ENCODE peak calls at places on chromosomes 3 and 15, in nine cellular contexts. E is stimulated activated CD8-positive, alpha-beta memory T cell treated with anti-CD3 and anti-CD28 coated beads, Interleukin-2, amount 100 ng/mL, for 1 hour; A is AML-193; J is activated CD4-positive, alpha-beta T cell treated with anti-CD3 and anti-CD28 coated beads, Interleukin-2, amount 10 ng/mL, durations not matched to agents 7 days and 5 days; M is GM04504; Z is fibroblast of pulmonary artery; W is SHP77; R is progenitor cell of endocrine pancreas; I is lung microvascular endothelial cell. H is an unnamed sample.

GRCh38 chr3:183579967-183580720 is 24.6 kb upstream of the KLHL6 start:
- DNase-seq in E (no peak), A (no peak), J (no peak), M (no peak), Z (peak), W (no peak), R (no peak), I (peak), H (no peak)

GRCh38 chr3:12423918-12424634 is 60.2 kb upstream of the TSEN2 start:
- DNase-seq in E (no peak), A (no peak), J (no peak), M (no peak), Z (peak), W (no peak), R (no peak), I (peak), H (no peak)

GRCh38 chr3:78879516-78879860 is 888.3 kb downstream of the ROBO1 start:
- DNase-seq in E (no peak), A (no peak), J (no peak), M (no peak), Z (no peak), W (peak), R (no peak), I (no peak), H (no peak)

GRCh38 chr15:69881760-69882159 is 216.0 kb downstream of the TLE3 start:
- DNase-seq in E (no peak), A (no peak), J (no peak), M (no peak), Z (no peak), W (no peak), R (no peak), I (no peak), H (no peak)

GRCh38 chr3:60675424-60675823 is 575.8 kb downstream of the FHIT start:
- DNase-seq in E (no peak), A (no peak), J (no peak), M (no peak), Z (no peak), W (no peak), R (no peak), I (no peak), H (no peak)

GRCh38 chr3:55090746-55091145 is 162.9 kb upstream of the LRTM1 start:
- DNase-seq in E (no peak), A (no peak), J (no peak), M (no peak), Z (no peak), W (no peak), R (no peak), I (no peak), H (no peak)

GRCh38 chr15:58015565-58015964 is 49.9 kb downstream of the ALDH1A2 start:
- DNase-seq in E (no peak), A (no peak), J (no peak), M (no peak), Z (peak), W (no peak), R (no peak), I (no peak), H (no peak)

GRCh38 chr3:158105710-158106438 is at the start of gene SHOX2:
- DNase-seq in E (no peak), A (no peak), J (no peak), M (no peak), Z (peak), W (peak), R (no peak), I (peak), H (peak)

GRCh38 chr3:177960014-177960413 is 576.2 kb upstream of the KCNMB2 start:
- DNase-seq in E (no peak), A (no peak), J (no peak), M (no peak), Z (peak), W (no peak), R (no peak), I (peak), H (no peak)

GRCh38 chr15:39180494-39180930 is 400.4 kb upstream of the THBS1 start:
- DNase-seq in E (no peak), A (no peak), J (no peak), M (peak), Z (peak), W (no peak), R (no peak), I (no peak), H (no peak)

GRCh38 chr3:184156522-184156955 is 1.4 kb downstream of the DVL3 start:
- DNase-seq in E (no peak), A (no peak), J (no peak), M (no peak), Z (peak), W (no peak), R (peak), I (peak), H (peak)

GRCh38 chr3:178388473-178388872 is 147.8 kb upstream of the KCNMB2 start:
- DNase-seq in E (no peak), A (no peak), J (no peak), M (no peak), Z (no peak), W (no peak), R (no peak), I (no peak), H (no peak)

GRCh38 chr15:52657338-52657737 is 21.9 kb downstream of the ATOSA start:
- DNase-seq in E (no peak), A (no peak), J (no peak), M (peak), Z (peak), W (no peak), R (no peak), I (peak), H (no peak)

GRCh38 chr3:37183375-37183831 is 9.0 kb upstream of the LRRFIP2 start:
- DNase-seq in E (no peak), A (no peak), J (no peak), M (peak), Z (peak), W (no peak), R (no peak), I (peak), H (no peak)

GRCh38 chr15:94840794-94841587 is 609.6 kb downstream of the MCTP2 start:
- DNase-seq in E (no peak), A (no peak), J (no peak), M (no peak), Z (peak), W (no peak), R (no peak), I (peak), H (no peak)

GRCh38 chr15:98567951-98568350 is 80.4 kb upstream of the IGF1R start:
- DNase-seq in E (no peak), A (no peak), J (no peak), M (no peak), Z (no peak), W (no peak), R (no peak), I (no peak), H (no peak)

GRCh38 chr3:100107227-100107626 is 7.1 kb downstream of the FILIP1L start:
- DNase-seq in E (no peak), A (no peak), J (no peak), M (no peak), Z (no peak), W (no peak), R (no peak), I (peak), H (no peak)

GRCh38 chr15:100733786-100734185 is 131.4 kb downstream of the ASB7 start:
- DNase-seq in E (no peak), A (no peak), J (no peak), M (no peak), Z (peak), W (no peak), R (no peak), I (no peak), H (no peak)